ENCODE peak calls at places on chromosomes 13 and 19, in ten cellular contexts. F is psoas muscle; M is activated T-cell treated with anti-CD3 and anti-CD28 coated beads for 48 hours; U is GM23338; O is EL; N is AG04450; V is SW480; R is stromal cell of bone marrow; B is ascending aorta; T is activated CD4-positive, alpha-beta T cell treated with anti-CD3 and anti-CD28 coated beads, Interleukin-2, amount 50 U/mL, for 4 hours. E is an unnamed sample.

GRCh38 chr19:41276231-41276630 is 12.1 kb downstream of the HNRNPUL1 start:
- DNase-seq in F (no peak), M (no peak), U (no peak), O (no peak), N (no peak), V (no peak), R (no peak), B (no peak), T (no peak), E (no peak)

GRCh38 chr13:33289966-33290365 is 4.4 kb upstream of the STARD13 start:
- DNase-seq in F (no peak), M (no peak), U (no peak), O (no peak), N (no peak), V (no peak), R (no peak), B (no peak), T (no peak), E (no peak)

GRCh38 chr19:39078436-39079200 is 5.5 kb upstream of the ACP7 start:
- DNase-seq in F (no peak), M (no peak), U (no peak), O (peak; percentile 97), N (peak; percentile 80), V (peak; percentile 95), R (peak; percentile 99), B (no peak), T (no peak), E (no peak)

GRCh38 chr19:34430738-34431625 is 2.8 kb downstream of the UBA2 start:
- DNase-seq in F (no peak), M (no peak), U (peak; percentile 83), O (peak; percentile 61), N (no peak), V (peak; percentile 67), R (no peak), B (no peak), T (no peak), E (no peak)

GRCh38 chr19:20470345-20471119 is 95.0 kb downstream of the ZNF737 start:
- DNase-seq in F (no peak), M (no peak), U (no peak), O (no peak), N (no peak), V (no peak), R (no peak), B (no peak), T (no peak), E (no peak)

GRCh38 chr19:14333101-14333871 is 48.0 kb upstream of the ADGRE5 start:
- DNase-seq in F (no peak), M (no peak), U (peak; percentile 70), O (peak; percentile 57), N (no peak), V (peak; percentile 63), R (no peak), B (no peak), T (no peak), E (no peak)

GRCh38 chr13:30045916-30046704 is 195.7 kb upstream of the UBL3 start:
- DNase-seq in F (no peak), M (no peak), U (no peak), O (peak; percentile 88), N (peak; percentile 51), V (no peak), R (no peak), B (no peak), T (no peak), E (no peak)

GRCh38 chr13:84651288-84651687 is 769.0 kb upstream of the SLITRK1 start:
- DNase-seq in F (no peak), M (no peak), U (no peak), O (peak; percentile 70), N (peak; percentile 24), V (no peak), R (peak; percentile 31), B (no peak), T (no peak), E (no peak)